ENCODE peak calls at places on chromosomes 3 and 15, in four cellular contexts. H is IMR-90, T is neuronal stem cell, L is H1. P is an unnamed sample.

GRCh38 chr15:39429898-39430357 is 151.0 kb upstream of the THBS1 start:
- DNase-seq in H (peak), T (no peak), L (no peak), P (no peak)

GRCh38 chr15:74847462-74847861 is 4.5 kb upstream of the ULK3 start:
- DNase-seq in H (no peak), T (no peak), L (no peak), P (no peak)

GRCh38 chr3:168288511-168289268 is 193.0 kb upstream of the GOLIM4 start:
- DNase-seq in H (no peak), T (no peak), L (no peak), P (no peak)

GRCh38 chr3:13419356-13420050 is 619 bp downstream of the NUP210 start:
- DNase-seq in H (no peak), T (peak), L (no peak), P (peak)

GRCh38 chr3:177445591-177445990 is 248.3 kb upstream of the TBL1XR1 start:
- DNase-seq in H (no peak), T (no peak), L (no peak), P (no peak)

GRCh38 chr3:32045091-32045964 is 61.1 kb upstream of the GPD1L start:
- DNase-seq in H (peak), T (no peak), L (no peak), P (peak)

GRCh38 chr3:170961616-170962400 is 53.4 kb upstream of the EIF5A2 start:
- DNase-seq in H (peak), T (peak), L (no peak), P (no peak)

GRCh38 chr3:190116551-190117067 is 4.1 kb downstream of the P3H2 start:
- DNase-seq in H (peak), T (no peak), L (no peak), P (no peak)

GRCh38 chr15:41180206-41180789 is 50.3 kb downstream of the EXD1 start:
- DNase-seq in H (peak), T (no peak), L (no peak), P (no peak)

GRCh38 chr3:147915057-147915456 is 505.9 kb downstream of the ZIC1 start:
- DNase-seq in H (peak), T (no peak), L (no peak), P (no peak)

GRCh38 chr3:125137432-125138033 is 75.0 kb downstream of the SLC12A8 start:
- DNase-seq in H (peak), T (no peak), L (no peak), P (no peak)

GRCh38 chr15:38215707-38216106 is 36.9 kb upstream of the SPRED1 start:
- DNase-seq in H (no peak), T (no peak), L (no peak), P (no peak)

GRCh38 chr3:119018690-119019463 is 15.8 kb downstream of the IGSF11 start:
- DNase-seq in H (no peak), T (no peak), L (no peak), P (no peak)

GRCh38 chr3:131277836-131278497 is 103.6 kb upstream of the NUDT16 start:
- DNase-seq in H (no peak), T (no peak), L (no peak), P (no peak)

GRCh38 chr3:153090973-153091372 is 71.1 kb upstream of the RAP2B start:
- DNase-seq in H (no peak), T (no peak), L (no peak), P (no peak)

GRCh38 chr3:150743508-150743907 is 19.5 kb downstream of the SIAH2 start:
- DNase-seq in H (peak), T (no peak), L (no peak), P (no peak)

GRCh38 chr15:33279613-33280205 is 31.1 kb upstream of the RYR3 start:
- DNase-seq in H (no peak), T (no peak), L (no peak), P (no peak)

GRCh38 chr3:16898595-16899395 is 14.0 kb downstream of the PLCL2 start:
- DNase-seq in H (no peak), T (no peak), L (no peak), P (no peak)

GRCh38 chr3:190427108-190427507 is 22.6 kb downstream of the TMEM207 start:
- DNase-seq in H (no peak), T (no peak), L (no peak), P (no peak)

GRCh38 chr3:49469037-49469875 is 811 bp upstream of the DAG1 start:
- DNase-seq in H (peak), T (no peak), L (peak), P (peak)

GRCh38 chr15:73717206-73717605 is 33.0 kb downstream of the CD276 start:
- DNase-seq in H (no peak), T (no peak), L (no peak), P (no peak)

GRCh38 chr15:96342611-96343528 is 12.4 kb downstream of the NR2F2 start:
- DNase-seq in H (no peak), T (no peak), L (no peak), P (peak)

GRCh38 chr15:43922021-43922420 is 95.2 kb downstream of the WDR76 start:
- DNase-seq in H (peak), T (no peak), L (no peak), P (no peak)

GRCh38 chr15:31455499-31455898 is 128.9 kb downstream of the KLF13 start:
- DNase-seq in H (no peak), T (no peak), L (no peak), P (peak)

GRCh38 chr15:101490922-101491738 is 1.6 kb upstream of the PCSK6 start:
- DNase-seq in H (no peak), T (no peak), L (no peak), P (no peak)

GRCh38 chr15:33048255-33048654 is 146.3 kb downstream of the FMN1 start:
- DNase-seq in H (no peak), T (peak), L (no peak), P (no peak)

GRCh38 chr15:59042041-59042440 is 54.6 kb downstream of the RNF111 start:
- DNase-seq in H (no peak), T (no peak), L (no peak), P (no peak)

GRCh38 chr15:23857028-23857641 is 170.0 kb upstream of the NDN start:
- DNase-seq in H (peak), T (peak), L (no peak), P (peak)

GRCh38 chr15:52783929-52784798 is 6.0 kb downstream of the ONECUT1 start:
- DNase-seq in H (no peak), T (peak), L (no peak), P (peak)

GRCh38 chr3:4504340-4505261 is 11.5 kb downstream of the ITPR1 start:
- DNase-seq in H (no peak), T (no peak), L (no peak), P (no peak)

GRCh38 chr15:57703387-57703786 is 3.1 kb upstream of the POLR2M start:
- DNase-seq in H (no peak), T (no peak), L (no peak), P (no peak)

DNA sequence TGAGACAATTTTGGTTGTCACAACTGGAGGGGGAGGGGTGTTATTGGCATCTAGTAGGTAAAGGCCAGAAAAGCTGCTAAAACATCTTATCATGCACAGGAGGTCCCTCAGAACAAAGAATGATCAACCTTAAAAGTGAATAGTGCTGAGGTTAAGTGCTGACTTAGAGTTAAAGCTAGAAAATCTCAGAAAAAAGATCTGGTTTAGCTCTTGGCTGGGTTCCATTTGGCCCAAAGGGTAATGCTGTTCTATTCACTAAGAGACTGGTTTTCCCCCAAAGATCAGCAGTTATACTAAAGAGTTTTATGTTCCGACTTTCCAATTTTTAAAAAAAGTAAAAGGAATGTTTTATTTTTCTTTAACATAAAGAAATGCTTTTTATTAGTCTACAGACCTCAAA is 15.6 kb downstream of the DCBLD2 start:
- DNase-seq in H (peak), T (no peak), L (no peak), P (no peak)
- H2BK5ac ChIP-seq in H (peak), T (no peak), L (no peak), P (no peak)

GRCh38 chr3:172713316-172713715 is 2.4 kb upstream of the NCEH1 start:
- DNase-seq in H (no peak), T (no peak), L (no peak), P (no peak)

GRCh38 chr3:172708905-172709775 is 1.7 kb downstream of the NCEH1 start:
- DNase-seq in H (peak), T (no peak), L (no peak), P (no peak)

GRCh38 chr3:172710709-172711456 is at the start of gene NCEH1:
- DNase-seq in H (peak), T (peak), L (peak), P (peak)

GRCh38 chr3:172709776-172710708 is 825 bp downstream of the NCEH1 start:
- DNase-seq in H (peak), T (no peak), L (no peak), P (peak)

DNA sequence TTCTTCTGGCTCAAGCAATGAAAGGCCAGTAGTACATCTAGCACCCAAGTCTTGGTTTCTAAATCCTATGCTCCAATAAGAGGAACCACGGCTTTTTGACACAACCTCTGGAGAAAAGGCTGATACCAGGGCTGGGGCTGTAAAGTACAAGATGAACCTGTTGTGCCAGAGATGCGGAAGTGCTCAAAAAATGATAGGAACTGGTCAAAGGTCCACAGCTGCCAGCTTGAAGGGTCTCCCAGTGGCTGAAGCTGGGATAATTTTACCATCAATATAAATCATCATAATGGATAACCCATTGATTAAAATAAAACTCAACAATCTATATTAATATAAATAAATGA is 562 bp upstream of the NCEH1 start:
- DNase-seq in H (no peak), T (no peak), L (no peak), P (no peak)
- H4K8ac ChIP-seq in H (peak), T (no peak), L (no peak), P (no peak)

GRCh38 chr3:19183572-19183971 is 35.3 kb downstream of the KCNH8 start:
- DNase-seq in H (no peak), T (no peak), L (no peak), P (no peak)
- H2BK5ac ChIP-seq in H (no peak), T (no peak), L (no peak), P (no peak)

DNA sequence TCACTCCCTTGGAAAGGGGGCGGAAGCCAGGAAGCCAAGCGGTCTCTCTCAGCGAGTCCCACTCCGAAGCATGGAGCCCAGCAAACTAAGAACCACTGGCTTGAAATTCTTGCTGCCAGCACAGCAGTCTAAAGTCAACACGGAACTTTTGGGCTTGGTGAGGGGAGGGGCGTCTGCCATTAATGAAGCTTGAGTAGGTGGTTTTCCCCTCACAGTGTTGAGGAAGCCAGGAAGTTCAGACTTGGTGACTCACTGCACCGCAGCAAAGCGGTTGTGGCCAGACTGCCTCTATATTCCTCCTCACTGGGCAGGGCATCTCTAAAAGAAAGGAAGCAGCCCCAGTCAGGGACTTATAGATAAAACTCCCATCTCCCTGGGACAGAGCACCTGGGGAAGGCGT is 665.4 kb upstream of the CBLB start:
- DNase-seq in H (peak), T (no peak), L (no peak), P (no peak)
- H4K8ac ChIP-seq in H (no peak), T (no peak), L (peak), P (no peak)

DNA sequence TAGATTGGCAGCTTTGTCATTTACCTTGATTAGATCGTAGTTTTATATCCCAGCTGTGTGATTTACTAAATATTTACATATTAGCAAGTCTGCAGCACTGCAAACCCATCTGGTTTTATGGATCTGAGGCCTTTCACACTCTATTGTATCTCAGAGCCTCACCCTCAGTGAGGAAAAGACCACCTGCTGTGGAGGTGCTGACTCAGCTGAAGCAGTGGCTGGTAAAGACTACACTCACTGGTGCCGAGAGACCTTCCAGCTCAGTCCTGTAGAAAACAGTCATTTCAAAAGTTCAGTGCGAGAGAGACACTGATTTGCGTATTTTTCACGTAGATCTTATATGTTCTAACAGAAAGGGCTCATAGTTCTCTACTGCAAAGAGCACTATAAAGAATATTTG is 307.8 kb upstream of the TPM1 start:
- DNase-seq in H (no peak), T (no peak), L (no peak), P (peak)
- H2BK5ac ChIP-seq in H (no peak), T (no peak), L (no peak), P (no peak)

GRCh38 chr15:34342737-34343575 is at the start of the genes NOP10 and NUTM1:
- DNase-seq in H (peak), T (peak), L (peak), P (peak)
- H4K8ac ChIP-seq in H (peak), T (no peak), L (peak), P (no peak)

GRCh38 chr3:57872606-57873005 is 116.5 kb downstream of the SLMAP start:
- DNase-seq in H (peak), T (no peak), L (no peak), P (no peak)

GRCh38 chr3:57877116-57877515 is 121.0 kb downstream of the SLMAP start:
- DNase-seq in H (peak), T (no peak), L (no peak), P (no peak)

DNA sequence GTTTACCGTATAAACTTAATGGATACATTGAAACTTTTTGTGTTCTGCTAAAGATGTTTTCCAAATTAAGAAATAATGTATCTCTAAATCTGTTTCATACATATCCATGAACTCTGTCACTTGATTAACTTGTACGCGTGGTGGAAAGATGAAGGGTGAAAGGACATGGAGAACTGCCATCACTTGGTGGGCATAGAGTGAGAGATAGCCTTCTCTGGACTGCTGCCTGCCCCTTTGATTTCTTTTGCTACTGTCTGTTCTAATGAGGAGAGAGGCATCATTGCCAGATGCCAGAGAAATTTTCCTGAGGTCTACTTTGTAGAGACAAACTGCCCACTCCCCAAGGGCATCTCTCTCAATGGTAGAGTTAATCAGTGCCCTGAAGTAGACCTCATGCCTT is 120.5 kb downstream of the SLMAP start:
- DNase-seq in H (peak), T (no peak), L (no peak), P (no peak)
- H2BK5ac ChIP-seq in H (peak), T (no peak), L (no peak), P (no peak)

GRCh38 chr15:69585937-69586336 is 133.3 kb downstream of the RPLP1 start:
- DNase-seq in H (no peak), T (no peak), L (no peak), P (no peak)

GRCh38 chr15:69586721-69587120 is 134.1 kb downstream of the RPLP1 start:
- DNase-seq in H (no peak), T (no peak), L (no peak), P (no peak)

GRCh38 chr15:69590201-69590600 is 137.6 kb downstream of the RPLP1 start:
- DNase-seq in H (no peak), T (no peak), L (no peak), P (no peak)

GRCh38 chr15:69590932-69591524 is 138.4 kb downstream of the RPLP1 start:
- DNase-seq in H (no peak), T (no peak), L (no peak), P (no peak)

GRCh38 chr15:69587731-69588130 is 135.1 kb downstream of the RPLP1 start:
- DNase-seq in H (no peak), T (no peak), L (no peak), P (no peak)
- H4K8ac ChIP-seq in H (no peak), T (no peak), L (no peak), P (no peak)

P was measured in H9.